ENCODE peak calls at places on chromosomes 1 and 21, in five cellular contexts. One of them, this sample, is unnamed. For H3K27me3, the result is how much of the 10 kb centered on the place peaks cover.

GRCh38 chr1:157580179-157580827 is 17.6 kb downstream of the FCRL4 start:
- DNase-seq in pancreas: no peak
- DNase-seq in cardiac muscle cell: peak
- DNase-seq in neural progenitor cell: peak
- DNase-seq in Panc1: peak
- DNase-seq in this sample: peak

GRCh38 chr21:18545908-18546307 is 142.3 kb upstream of the TMPRSS15 start:
- DNase-seq in pancreas: no peak
- DNase-seq in neural progenitor cell: no peak
- DNase-seq in cardiac muscle cell: no peak
- DNase-seq in Panc1: no peak
- DNase-seq in this sample: no peak

GRCh38 chr1:204254031-204254661 is 40.4 kb upstream of the GOLT1A start:
- DNase-seq in neural progenitor cell: peak
- DNase-seq in Panc1: no peak
- DNase-seq in cardiac muscle cell: no peak
- DNase-seq in pancreas: no peak
- DNase-seq in this sample: peak

GRCh38 chr1:12159826-12160225 is 7.0 kb upstream of the TNFRSF1B start:
- DNase-seq in cardiac muscle cell: no peak
- DNase-seq in Panc1: no peak
- DNase-seq in neural progenitor cell: no peak
- DNase-seq in pancreas: no peak
- DNase-seq in this sample: no peak

GRCh38 chr1:87226341-87226760 is 102.3 kb upstream of the LMO4 start:
- DNase-seq in neural progenitor cell: peak
- DNase-seq in cardiac muscle cell: peak
- DNase-seq in pancreas: peak
- DNase-seq in Panc1: peak
- DNase-seq in this sample: peak

GRCh38 chr1:36172983-36173382 is 17.0 kb downstream of the MAP7D1 start:
- DNase-seq in cardiac muscle cell: no peak
- DNase-seq in pancreas: no peak
- DNase-seq in neural progenitor cell: no peak
- DNase-seq in Panc1: no peak
- DNase-seq in this sample: no peak

GRCh38 chr21:42863504-42863870 is 15.9 kb downstream of the WDR4 start:
- DNase-seq in Panc1: no peak
- DNase-seq in neural progenitor cell: no peak
- DNase-seq in cardiac muscle cell: no peak
- DNase-seq in pancreas: no peak
- DNase-seq in this sample: no peak

GRCh38 chr1:212218065-212218464 is 67.1 kb upstream of the PPP2R5A start:
- DNase-seq in cardiac muscle cell: no peak
- DNase-seq in Panc1: no peak
- DNase-seq in pancreas: no peak
- DNase-seq in neural progenitor cell: no peak
- DNase-seq in this sample: no peak

GRCh38 chr1:234768569-234769283 is 158.7 kb upstream of the IRF2BP2 start:
- DNase-seq in cardiac muscle cell: no peak
- DNase-seq in pancreas: no peak
- DNase-seq in neural progenitor cell: no peak
- DNase-seq in Panc1: no peak
- DNase-seq in this sample: peak

GRCh38 chr21:43775795-43776430 is at the start of gene CSTB:
- DNase-seq in pancreas: peak
- DNase-seq in neural progenitor cell: peak
- DNase-seq in cardiac muscle cell: peak
- DNase-seq in Panc1: no peak
- DNase-seq in this sample: peak

GRCh38 chr1:42927274-42927841 is 31.3 kb downstream of the SLC2A1 start:
- DNase-seq in Panc1: no peak
- DNase-seq in cardiac muscle cell: no peak
- DNase-seq in pancreas: no peak
- DNase-seq in neural progenitor cell: no peak
- DNase-seq in this sample: no peak

GRCh38 chr1:160205974-160206369 is 788 bp downstream of the PEA15 start:
- DNase-seq in Panc1: no peak
- DNase-seq in pancreas: peak
- DNase-seq in cardiac muscle cell: no peak
- DNase-seq in neural progenitor cell: peak
- DNase-seq in this sample: peak

GRCh38 chr1:79791488-79792211 is 785.1 kb upstream of the ADGRL4 start:
- DNase-seq in neural progenitor cell: no peak
- DNase-seq in cardiac muscle cell: no peak
- DNase-seq in Panc1: no peak
- DNase-seq in pancreas: no peak
- DNase-seq in this sample: no peak

GRCh38 chr1:36625253-36625958 is 142.7 kb upstream of the CSF3R start:
- DNase-seq in cardiac muscle cell: no peak
- DNase-seq in pancreas: no peak
- DNase-seq in Panc1: no peak
- DNase-seq in neural progenitor cell: no peak
- DNase-seq in this sample: no peak

GRCh38 chr1:60668584-60668983 is 413.8 kb upstream of the NFIA start:
- DNase-seq in Panc1: no peak
- DNase-seq in cardiac muscle cell: no peak
- DNase-seq in pancreas: no peak
- DNase-seq in neural progenitor cell: no peak
- DNase-seq in this sample: no peak

GRCh38 chr1:184270556-184270955 is 116.3 kb upstream of the C1orf21 start:
- DNase-seq in pancreas: no peak
- DNase-seq in Panc1: no peak
- DNase-seq in cardiac muscle cell: peak
- DNase-seq in neural progenitor cell: peak
- DNase-seq in this sample: no peak

GRCh38 chr1:26044414-26044813 is 1.5 kb downstream of the SLC30A2 start:
- DNase-seq in neural progenitor cell: no peak
- DNase-seq in cardiac muscle cell: no peak
- DNase-seq in Panc1: no peak
- DNase-seq in pancreas: no peak
- DNase-seq in this sample: no peak

GRCh38 chr1:192657760-192658159 is 21.8 kb downstream of the RGS13 start:
- DNase-seq in pancreas: no peak
- DNase-seq in cardiac muscle cell: no peak
- DNase-seq in neural progenitor cell: no peak
- DNase-seq in Panc1: no peak
- DNase-seq in this sample: no peak
- H3K27ac ChIP-seq in pancreas: no peak
- H3K27ac ChIP-seq in cardiac muscle cell: no peak
- H3K27ac ChIP-seq in neural progenitor cell: no peak
- H3K27ac ChIP-seq in Panc1: no peak
- H3K27ac ChIP-seq in this sample: no peak

DNA sequence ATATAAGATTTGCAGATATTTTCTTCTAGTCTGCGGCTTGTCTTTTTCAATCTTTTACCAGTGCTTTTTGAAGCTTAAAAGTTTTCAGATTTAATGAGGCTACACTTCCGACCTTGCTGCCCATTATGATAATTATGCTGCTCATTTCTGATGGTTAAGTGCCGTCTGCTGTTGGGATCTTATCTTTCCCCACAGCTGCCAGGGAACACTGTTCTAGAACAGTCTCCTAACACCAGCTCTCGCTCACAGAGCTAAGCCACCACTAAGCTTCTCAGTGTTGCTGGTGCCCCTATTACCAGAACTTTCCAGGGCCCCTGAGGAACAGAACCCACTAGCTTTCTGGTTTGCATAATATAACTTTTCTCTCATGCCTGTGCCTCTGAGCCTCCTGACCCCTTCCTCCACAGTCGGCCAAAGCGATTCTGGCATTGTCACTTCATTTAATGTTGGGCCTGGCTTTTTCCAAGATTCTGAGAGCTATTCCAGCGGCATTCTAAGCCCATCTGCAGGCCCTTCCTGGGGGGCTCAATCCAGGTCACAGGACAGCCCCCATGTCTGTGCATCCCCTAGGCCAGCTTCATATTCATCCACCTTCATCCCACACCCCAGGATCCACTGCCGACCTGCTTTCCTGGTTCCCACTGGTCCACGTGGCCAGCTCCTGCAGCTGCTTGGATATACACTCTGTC is 237.0 kb downstream of the PTPRU start:
- DNase-seq in pancreas: no peak
- DNase-seq in Panc1: no peak
- DNase-seq in neural progenitor cell: no peak
- DNase-seq in cardiac muscle cell: no peak
- DNase-seq in this sample: no peak
- H3K27me3 ChIP-seq in pancreas: under half
- H3K27me3 ChIP-seq in Panc1: under half
- H3K27me3 ChIP-seq in neural progenitor cell: under half
- H3K27me3 ChIP-seq in cardiac muscle cell: under half
- H3K27me3 ChIP-seq in this sample: under half

GRCh38 chr1:154627247-154628121 is 19.5 kb upstream of the ADAR start:
- DNase-seq in Panc1: peak
- DNase-seq in neural progenitor cell: peak
- DNase-seq in cardiac muscle cell: peak
- DNase-seq in pancreas: peak
- DNase-seq in this sample: peak
- TF ChIP-seq CTCF in Panc1: no peak
- TF ChIP-seq CTCF in neural progenitor cell: no peak
- TF ChIP-seq CTCF in cardiac muscle cell: no peak
- TF ChIP-seq CTCF in pancreas: no peak
- TF ChIP-seq CTCF in this sample: no peak

GRCh38 chr1:45134468-45134873 is 71.9 kb downstream of the ZSWIM5 start:
- DNase-seq in pancreas: no peak
- DNase-seq in cardiac muscle cell: no peak
- DNase-seq in neural progenitor cell: no peak
- DNase-seq in Panc1: no peak
- DNase-seq in this sample: peak

GRCh38 chr1:45136984-45137383 is 69.4 kb downstream of the ZSWIM5 start:
- DNase-seq in Panc1: no peak
- DNase-seq in neural progenitor cell: no peak
- DNase-seq in cardiac muscle cell: no peak
- DNase-seq in pancreas: no peak
- DNase-seq in this sample: no peak

DNA sequence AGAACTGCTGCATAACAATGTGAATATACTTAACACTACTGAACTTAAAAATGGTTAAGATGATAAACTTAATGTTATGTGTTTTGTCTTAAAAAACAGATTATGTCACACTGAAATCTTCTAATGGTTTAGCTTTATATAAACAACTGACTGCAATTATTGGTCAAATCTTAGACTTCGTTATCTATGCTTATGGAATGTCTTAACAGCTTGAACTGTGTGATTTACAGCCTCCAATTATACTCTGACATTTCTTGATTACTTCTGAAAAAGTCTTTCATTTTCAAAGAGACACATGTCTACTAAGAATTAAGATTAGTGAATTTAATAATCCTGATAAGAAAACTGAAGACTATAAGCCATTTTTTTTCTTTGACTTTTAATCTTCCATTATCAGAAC is 71.1 kb downstream of the ZSWIM5 start:
- DNase-seq in Panc1: no peak
- DNase-seq in neural progenitor cell: no peak
- DNase-seq in pancreas: no peak
- DNase-seq in cardiac muscle cell: no peak
- DNase-seq in this sample: no peak
- H3K27ac ChIP-seq in Panc1: no peak
- H3K27ac ChIP-seq in neural progenitor cell: no peak
- H3K27ac ChIP-seq in pancreas: peak
- H3K27ac ChIP-seq in cardiac muscle cell: no peak
- H3K27ac ChIP-seq in this sample: no peak

This sample was measured in colonic mucosa.